ENCODE peak calls at places on chromosome X, in seven cellular contexts. D, Q, J, Y, G, M and T are unnamed samples.
A peak's percentile ranks its signal among the peaks of the same experiment; 100 is the strongest.

GRCh38 chrX:100373673-100374072 is 36.4 kb downstream of the PCDH19 start:
- DNase-seq in D (no peak), Q (no peak), J (no peak), Y (no peak), G (no peak), M (no peak), T (no peak)

GRCh38 chrX:4932790-4933189 is 1219.3 kb upstream of the PRKX start:
- DNase-seq in D (no peak), Q (no peak), J (no peak), Y (no peak), G (no peak), M (no peak), T (no peak)

GRCh38 chrX:134753185-134754008 is 95.1 kb upstream of the PLAC1 start:
- DNase-seq in D (peak; percentile 73), Q (no peak), J (no peak), Y (peak; percentile 29), G (no peak), M (no peak), T (no peak)

GRCh38 chrX:102712216-102712966 is at the start of gene GPRASP2:
- DNase-seq in D (peak; percentile 15), Q (peak; percentile 56), J (peak; percentile 39), Y (no peak), G (peak; percentile 81), M (peak; percentile 54), T (no peak)

GRCh38 chrX:101430457-101431078 is 22.5 kb downstream of the HNRNPH2 start:
- DNase-seq in D (peak; percentile 53), Q (no peak), J (no peak), Y (no peak), G (no peak), M (no peak), T (no peak)

GRCh38 chrX:40104649-40105015 is 6.9 kb upstream of the BCOR start:
- DNase-seq in D (peak; percentile 68), Q (peak; percentile 50), J (no peak), Y (peak; percentile 41), G (peak; percentile 84), M (no peak), T (no peak)

GRCh38 chrX:37697169-37697760 is 11.7 kb downstream of the XK start:
- DNase-seq in D (no peak), Q (no peak), J (no peak), Y (no peak), G (no peak), M (no peak), T (no peak)

GRCh38 chrX:47232803-47233332 is at the start of gene USP11:
- DNase-seq in D (peak; percentile 41), Q (peak; percentile 42), J (peak; percentile 23), Y (peak; percentile 38), G (no peak), M (no peak), T (no peak)

GRCh38 chrX:38220024-38220935 is at the start of gene SRPX:
- DNase-seq in D (peak; percentile 68), Q (peak; percentile 19), J (peak; percentile 18), Y (peak; percentile 21), G (peak; percentile 56), M (peak; percentile 34), T (no peak)

GRCh38 chrX:139020793-139021192 is 309.3 kb upstream of the FGF13 start:
- DNase-seq in D (peak; percentile 25), Q (no peak), J (no peak), Y (no peak), G (no peak), M (no peak), T (no peak)

GRCh38 chrX:14616876-14617275 is 87.5 kb downstream of the GLRA2 start:
- DNase-seq in D (peak; percentile 93), Q (no peak), J (no peak), Y (no peak), G (no peak), M (no peak), T (no peak)

GRCh38 chrX:14017399-14017798 is 12.3 kb downstream of the GEMIN8 start:
- DNase-seq in D (no peak), Q (no peak), J (no peak), Y (no peak), G (no peak), M (no peak), T (no peak)

GRCh38 chrX:13469963-13470679 is 99.3 kb upstream of the EGFL6 start:
- DNase-seq in D (peak; percentile 70), Q (no peak), J (no peak), Y (no peak), G (no peak), M (no peak), T (peak; percentile 82)

GRCh38 chrX:150575415-150575814 is 7.0 kb downstream of the MTM1 start:
- DNase-seq in D (peak; percentile 17), Q (no peak), J (no peak), Y (no peak), G (no peak), M (no peak), T (peak; percentile 50)

GRCh38 chrX:7027071-7027470 is 120.4 kb upstream of the STS start:
- DNase-seq in D (no peak), Q (no peak), J (no peak), Y (no peak), G (peak; percentile 73), M (no peak), T (no peak)

GRCh38 chrX:150844016-150844415 is 54.5 kb downstream of the CD99L2 start:
- DNase-seq in D (no peak), Q (no peak), J (no peak), Y (no peak), G (no peak), M (no peak), T (no peak)

GRCh38 chrX:19811807-19812604 is 75.4 kb downstream of the SH3KBP1 start:
- DNase-seq in D (peak; percentile 67), Q (no peak), J (no peak), Y (no peak), G (no peak), M (no peak), T (no peak)

GRCh38 chrX:39242187-39242586 is 440.9 kb downstream of the MID1IP1 start:
- DNase-seq in D (no peak), Q (no peak), J (peak; percentile 50), Y (peak; percentile 6), G (no peak), M (no peak), T (peak; percentile 0)

GRCh38 chrX:48989483-48989882 is 12.6 kb downstream of the GRIPAP1 start:
- DNase-seq in D (no peak), Q (no peak), J (no peak), Y (no peak), G (no peak), M (no peak), T (no peak)

GRCh38 chrX:3326721-3327120 is 19.7 kb downstream of the MXRA5 start:
- DNase-seq in D (peak; percentile 89), Q (no peak), J (no peak), Y (no peak), G (no peak), M (no peak), T (no peak)

GRCh38 chrX:9164086-9164485 is 130.2 kb upstream of the FAM9B start:
- DNase-seq in D (peak; percentile 20), Q (no peak), J (no peak), Y (no peak), G (no peak), M (no peak), T (no peak)
- H3K4me3 ChIP-seq in D (no peak overlapping the region), Q (no peak overlapping the region), J (no peak overlapping the region), Y (no peak overlapping the region), G (no peak overlapping the region), M (no peak overlapping the region), T (no peak overlapping the region)

GRCh38 chrX:154310991-154311541 is 15.5 kb downstream of the TKTL1 start:
- DNase-seq in D (no peak), Q (no peak), J (no peak), Y (no peak), G (no peak), M (no peak), T (no peak)

GRCh38 chrX:154313147-154313546 is 17.6 kb downstream of the TKTL1 start:
- DNase-seq in D (no peak), Q (no peak), J (no peak), Y (no peak), G (no peak), M (no peak), T (no peak)

GRCh38 chrX:154317391-154318000 is 21.9 kb downstream of the TKTL1 start:
- DNase-seq in D (peak; percentile 26), Q (no peak), J (peak; percentile 31), Y (peak; percentile 39), G (no peak), M (no peak), T (no peak)

GRCh38 chrX:154312116-154312515 is 16.5 kb downstream of the TKTL1 start:
- DNase-seq in D (no peak), Q (no peak), J (no peak), Y (no peak), G (no peak), M (no peak), T (no peak)

GRCh38 chrX:154315416-154315815 is 19.8 kb downstream of the TKTL1 start:
- DNase-seq in D (no peak), Q (no peak), J (no peak), Y (no peak), G (no peak), M (no peak), T (no peak)
- TF ChIP-seq CTCF in D (no peak), Q (no peak), J (no peak), Y (no peak), G (no peak), M (no peak), T (no peak)

DNA sequence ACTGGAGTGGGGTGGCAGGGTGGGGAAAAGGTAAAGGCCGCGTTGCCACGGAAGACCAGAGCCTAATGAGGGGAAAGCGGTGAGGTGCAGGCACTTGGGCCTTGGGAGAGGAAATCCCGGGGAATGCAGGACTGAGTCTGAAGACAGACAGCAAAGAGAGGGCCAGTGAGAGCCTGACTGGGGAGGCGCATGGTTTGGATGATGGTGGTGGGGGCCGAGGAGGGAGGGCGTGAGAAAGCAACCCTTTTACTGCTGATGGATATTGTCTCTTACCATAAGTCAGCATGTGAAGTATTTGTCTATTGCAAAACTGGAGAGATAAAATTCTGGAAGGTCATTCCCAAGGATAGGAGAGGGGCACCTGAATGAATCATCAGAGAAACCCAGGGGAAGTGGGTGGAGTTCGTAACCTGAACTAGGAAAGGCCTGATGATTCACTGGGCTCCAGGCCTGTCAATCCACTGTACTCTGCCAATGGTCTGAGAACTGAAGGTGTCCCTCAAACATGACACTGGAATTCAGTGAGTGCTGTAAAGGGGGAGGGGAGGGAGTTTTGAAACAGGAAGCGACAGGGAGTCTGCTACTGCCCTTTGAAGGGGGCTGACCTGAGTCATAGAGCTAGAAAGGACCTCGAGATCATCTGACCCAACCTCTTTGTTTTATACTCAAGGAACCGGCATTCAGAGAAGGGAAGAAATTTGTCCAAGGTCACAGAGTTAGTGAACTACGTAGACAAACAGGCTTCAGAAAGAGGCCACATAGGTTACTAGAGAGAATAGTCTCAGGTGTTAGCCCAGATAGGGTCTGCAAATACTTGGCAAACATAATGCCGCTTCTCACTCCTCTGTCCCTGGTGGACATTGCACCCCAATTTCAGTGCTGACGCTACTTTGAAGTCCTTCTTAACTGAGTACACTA is 52.2 kb downstream of the NALF2 start:
- DNase-seq in D (no peak), Q (no peak), J (peak; percentile 11), Y (peak; percentile 2), G (no peak), M (no peak), T (peak; percentile 10)
- H3K4me3 ChIP-seq in D (no peak overlapping the region), Q (no peak overlapping the region), J (no peak overlapping the region), Y (no peak overlapping the region), G (no peak overlapping the region), M (no peak overlapping the region), T (no peak overlapping the region)

DNA sequence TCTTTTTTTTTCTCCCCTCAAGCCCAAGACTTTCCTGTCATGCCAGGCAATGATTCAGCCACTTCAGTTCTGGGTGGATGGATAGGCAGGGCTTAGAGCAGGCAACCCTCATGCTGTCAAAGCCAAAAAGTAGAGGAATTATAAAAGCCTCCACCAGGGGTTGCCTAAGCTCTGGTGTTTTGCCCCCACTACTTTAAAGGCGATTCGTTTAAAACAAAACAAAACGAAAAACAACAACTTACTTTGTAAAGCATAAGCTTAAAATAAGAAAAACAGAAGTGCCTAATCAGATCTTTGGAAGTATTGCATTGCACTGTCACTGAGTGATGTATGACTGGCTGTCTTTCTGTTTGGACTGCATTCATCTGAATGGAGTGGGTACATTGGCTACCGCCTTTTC is 5.3 kb upstream of the IDS start:
- DNase-seq in D (peak; percentile 23), Q (no peak), J (no peak), Y (no peak), G (no peak), M (no peak), T (no peak)
- TF ChIP-seq CTCF in D (peak; percentile 31), Q (no peak), J (peak; percentile 27), Y (no peak), G (no peak), M (no peak), T (peak; percentile 24)